ENCODE peak calls at places on chromosomes 16 and 17, in seven cellular contexts. K, D, E, V, H, N and Z are unnamed samples.

GRCh38 chr17:56744721-56745120 is 89.0 kb downstream of the C17orf67 start:
- DNase-seq in K (peak), D (no peak), E (no peak), V (no peak), H (no peak), N (no peak), Z (no peak)

GRCh38 chr16:67466581-67466980 is 14.4 kb downstream of the ATP6V0D1 start:
- DNase-seq in K (no peak), D (no peak), E (no peak), V (no peak), H (no peak), N (no peak), Z (no peak)

GRCh38 chr17:78014651-78015050 is 56.1 kb downstream of the TNRC6C start:
- DNase-seq in K (no peak), D (no peak), E (no peak), V (no peak), H (no peak), N (no peak), Z (no peak)

GRCh38 chr17:61413654-61414133 is 14.1 kb downstream of the TBX2 start:
- DNase-seq in K (no peak), D (no peak), E (no peak), V (peak), H (no peak), N (no peak), Z (no peak)

GRCh38 chr16:78984887-78985464 is 615.6 kb downstream of the MAF start:
- DNase-seq in K (no peak), D (no peak), E (no peak), V (no peak), H (no peak), N (no peak), Z (no peak)

GRCh38 chr17:35374766-35375344 is 1.4 kb upstream of the SLFN11 start:
- DNase-seq in K (no peak), D (no peak), E (no peak), V (no peak), H (no peak), N (no peak), Z (no peak)

GRCh38 chr17:2123467-2124251 is 68.8 kb downstream of the HIC1 start:
- DNase-seq in K (peak), D (peak), E (peak), V (no peak), H (no peak), N (peak), Z (peak)

GRCh38 chr17:39092672-39093250 is 58.7 kb downstream of the PLXDC1 start:
- DNase-seq in K (no peak), D (no peak), E (no peak), V (no peak), H (no peak), N (no peak), Z (no peak)

GRCh38 chr17:72416054-72416691 is 295.4 kb downstream of the SOX9 start:
- DNase-seq in K (no peak), D (peak), E (peak), V (no peak), H (no peak), N (no peak), Z (no peak)

GRCh38 chr17:75612906-75613626 is 20.2 kb upstream of the SMIM5 start:
- DNase-seq in K (no peak), D (no peak), E (no peak), V (no peak), H (no peak), N (no peak), Z (no peak)

GRCh38 chr17:14203392-14203791 is 33.3 kb downstream of the CDRT15 start:
- DNase-seq in K (no peak), D (no peak), E (peak), V (no peak), H (no peak), N (no peak), Z (no peak)
- TF ChIP-seq CTCF in K (peak), D (no peak), E (peak), V (no peak), H (peak), N (peak), Z (no peak)

GRCh38 chr16:88329726-88330700 is 52.7 kb upstream of the ZNF469 start:
- DNase-seq in K (peak), D (peak), E (no peak), V (no peak), H (peak), N (no peak), Z (no peak)
- TF ChIP-seq CTCF in K (no peak), D (no peak), E (no peak), V (no peak), H (no peak), N (no peak), Z (no peak)

DNA sequence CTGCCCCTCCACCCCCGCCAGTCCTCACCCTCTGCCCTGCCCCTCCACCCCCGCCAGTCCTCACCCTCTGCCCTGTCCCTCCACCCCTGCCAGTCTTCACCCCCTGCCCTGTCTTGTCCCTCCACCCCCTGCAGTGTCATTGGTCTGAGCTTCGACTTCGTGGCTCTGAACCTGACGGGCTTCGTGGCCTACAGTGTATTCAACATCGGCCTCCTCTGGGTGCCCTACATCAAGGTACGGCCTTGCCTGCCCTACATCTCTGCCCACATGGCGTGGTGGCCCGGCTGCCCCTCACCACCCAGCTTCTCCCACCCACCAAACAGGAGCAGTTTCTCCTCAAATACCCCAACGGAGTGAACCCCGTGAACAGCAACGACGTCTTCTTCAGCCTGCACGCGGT is 12.0 kb downstream of the TAX1BP3 start:
- DNase-seq in K (no peak), D (no peak), E (no peak), V (no peak), H (no peak), N (no peak), Z (no peak)
- TF ChIP-seq CTCF in K (no peak), D (no peak), E (no peak), V (no peak), H (no peak), N (no peak), Z (no peak)

GRCh38 chr16:83955218-83956130 is 2.4 kb downstream of the OSGIN1 start:
- DNase-seq in K (peak), D (no peak), E (peak), V (no peak), H (peak), N (no peak), Z (no peak)

GRCh38 chr16:83958137-83958810 is 5.2 kb downstream of the OSGIN1 start:
- DNase-seq in K (no peak), D (no peak), E (no peak), V (no peak), H (no peak), N (no peak), Z (no peak)

GRCh38 chr16:83956336-83957289 is 3.6 kb downstream of the OSGIN1 start:
- DNase-seq in K (peak), D (peak), E (peak), V (peak), H (peak), N (peak), Z (peak)

GRCh38 chr16:83958842-83959565 is 6.0 kb downstream of the OSGIN1 start:
- DNase-seq in K (no peak), D (no peak), E (no peak), V (no peak), H (no peak), N (no peak), Z (no peak)

GRCh38 chr16:83957296-83957855 is 4.3 kb downstream of the OSGIN1 start:
- DNase-seq in K (no peak), D (no peak), E (no peak), V (no peak), H (no peak), N (no peak), Z (no peak)
- TF ChIP-seq CTCF in K (no peak), D (no peak), E (no peak), V (no peak), H (no peak), N (no peak), Z (no peak)

GRCh38 chr16:68997564-68997963 is 107.9 kb upstream of the HAS3 start:
- DNase-seq in K (no peak), D (no peak), E (no peak), V (no peak), H (no peak), N (no peak), Z (no peak)

GRCh38 chr16:68994324-68994723 is 111.1 kb upstream of the HAS3 start:
- DNase-seq in K (no peak), D (no peak), E (no peak), V (no peak), H (no peak), N (no peak), Z (no peak)

GRCh38 chr16:68993421-68993820 is 112.0 kb upstream of the HAS3 start:
- DNase-seq in K (no peak), D (no peak), E (no peak), V (no peak), H (no peak), N (no peak), Z (no peak)

GRCh38 chr16:68993885-68994284 is 111.6 kb upstream of the HAS3 start:
- DNase-seq in K (peak), D (peak), E (peak), V (no peak), H (peak), N (no peak), Z (no peak)

GRCh38 chr16:68995011-68995504 is 110.4 kb upstream of the HAS3 start:
- DNase-seq in K (peak), D (peak), E (peak), V (no peak), H (peak), N (no peak), Z (no peak)
- TF ChIP-seq CTCF in K (peak), D (peak), E (peak), V (no peak), H (peak), N (no peak), Z (no peak)

GRCh38 chr17:65261152-65261551 is 124.0 kb downstream of the RGS9 start:
- DNase-seq in K (no peak), D (no peak), E (no peak), V (no peak), H (no peak), N (no peak), Z (no peak)
- TF ChIP-seq CTCF in K (no peak), D (no peak), E (peak), V (no peak), H (no peak), N (no peak), Z (no peak)